ENCODE peak calls at places on chromosomes 11 and 22, in ten cellular contexts. X, S, U, D, V, T, I, K, R and C are unnamed samples.

GRCh38 chr11:68749501-68750196 is 1.7 kb downstream of the TESMIN start:
- DNase-seq in X (no peak), S (no peak), U (no peak), D (peak; percentile 45), V (no peak), T (no peak), I (no peak), K (no peak), R (no peak), C (no peak)

GRCh38 chr22:43925433-43926348 is 2.1 kb downstream of the PNPLA3 start:
- DNase-seq in X (no peak), S (no peak), U (no peak), D (peak; percentile 25), V (no peak), T (peak; percentile 78), I (peak; percentile 60), K (peak; percentile 89), R (no peak), C (no peak)

GRCh38 chr11:1625541-1625940 is 3.6 kb upstream of the KRTAP5-4 start:
- DNase-seq in X (no peak), S (no peak), U (no peak), D (no peak), V (no peak), T (no peak), I (no peak), K (no peak), R (no peak), C (no peak)

GRCh38 chr11:128055576-128056217 is 531.7 kb downstream of the ETS1 start:
- DNase-seq in X (no peak), S (no peak), U (no peak), D (no peak), V (no peak), T (peak; percentile 98), I (no peak), K (peak; percentile 80), R (no peak), C (no peak)

GRCh38 chr22:38029901-38030300 is 27.3 kb upstream of the PICK1 start:
- DNase-seq in X (no peak), S (no peak), U (no peak), D (no peak), V (no peak), T (no peak), I (no peak), K (no peak), R (no peak), C (no peak)

GRCh38 chr11:74090701-74091100 is 80.1 kb downstream of the C2CD3 start:
- DNase-seq in X (no peak), S (no peak), U (no peak), D (peak; percentile 33), V (no peak), T (peak; percentile 10), I (no peak), K (no peak), R (no peak), C (no peak)

GRCh38 chr22:50233223-50233622 is 11.6 kb downstream of the TUBGCP6 start:
- DNase-seq in X (no peak), S (peak; percentile 11), U (no peak), D (no peak), V (no peak), T (no peak), I (no peak), K (no peak), R (no peak), C (no peak)

GRCh38 chr11:117479372-117479771 is 151.7 kb downstream of the CEP164 start:
- DNase-seq in X (no peak), S (no peak), U (peak; percentile 27), D (no peak), V (no peak), T (no peak), I (no peak), K (no peak), R (no peak), C (peak; percentile 45)

GRCh38 chr22:39384750-39385480 is 14.7 kb upstream of the TAB1 start:
- DNase-seq in X (no peak), S (no peak), U (no peak), D (no peak), V (no peak), T (peak; percentile 13), I (no peak), K (no peak), R (no peak), C (peak; percentile 47)
- TF ChIP-seq CTCF in X (peak; percentile 17), S (peak; percentile 48), U (no peak), D (peak; percentile 21), V (no peak), T (peak; percentile 50), I (no peak), K (no peak), R (peak; percentile 60), C (no peak)

GRCh38 chr11:131038597-131038996 is 122.3 kb upstream of the SNX19 start:
- DNase-seq in X (no peak), S (no peak), U (no peak), D (peak; percentile 3), V (no peak), T (peak; percentile 44), I (no peak), K (peak; percentile 32), R (peak; percentile 16), C (peak; percentile 23)
- TF ChIP-seq CTCF in X (peak; percentile 10), S (peak; percentile 27), U (no peak), D (no peak), V (peak; percentile 42), T (peak; percentile 29), I (no peak), K (peak; percentile 35), R (peak; percentile 66), C (no peak)

DNA sequence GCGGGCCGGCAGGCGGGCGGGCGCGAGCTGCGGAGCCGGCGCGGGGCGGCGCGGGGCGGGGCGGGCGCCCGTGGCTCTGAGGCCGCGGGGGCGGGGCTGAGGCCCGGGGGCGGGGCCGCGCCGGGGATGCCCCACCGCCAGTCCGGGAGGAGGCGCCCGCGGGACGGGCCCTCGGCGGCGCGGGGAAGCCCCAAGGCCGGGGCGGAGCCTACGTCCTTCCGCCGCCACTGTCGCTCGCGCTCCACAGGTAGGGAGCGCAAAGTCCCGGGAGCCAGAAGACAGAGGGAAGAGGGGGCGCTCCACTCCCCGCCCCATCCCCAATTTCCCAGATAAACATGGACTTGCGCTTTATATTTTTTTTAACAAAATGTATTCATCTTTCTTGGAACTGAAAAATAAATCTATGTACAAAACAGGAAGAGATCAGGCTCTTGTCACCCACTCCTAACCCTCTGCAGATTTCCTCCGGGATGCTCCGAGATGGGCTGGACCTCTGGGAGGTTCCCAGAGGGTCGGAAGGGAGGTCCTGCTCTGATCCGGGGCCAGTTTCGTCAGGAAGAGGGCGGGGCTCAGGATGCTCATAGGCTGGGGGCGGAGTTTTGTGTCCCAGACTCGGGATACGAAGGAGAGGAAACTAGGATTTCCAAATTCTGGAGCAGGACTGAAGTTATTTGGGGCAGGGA is at the start of gene MAP4K2:
- DNase-seq in X (peak; percentile 47), S (peak; percentile 91), U (peak; percentile 88), D (peak; percentile 70), V (peak; percentile 70), T (peak; percentile 72), I (peak; percentile 93), K (peak; percentile 77), R (peak; percentile 73), C (peak; percentile 98)
- TF ChIP-seq CTCF in X (no peak), S (peak; percentile 38), U (peak; percentile 7), D (no peak), V (no peak), T (peak; percentile 32), I (peak; percentile 47), K (no peak), R (peak; percentile 59), C (peak; percentile 20)

GRCh38 chr11:115360186-115360824 is 143.9 kb downstream of the CADM1 start:
- DNase-seq in X (no peak), S (no peak), U (no peak), D (peak; percentile 61), V (no peak), T (no peak), I (no peak), K (no peak), R (no peak), C (no peak)
- TF ChIP-seq CTCF in X (no peak), S (no peak), U (no peak), D (peak; percentile 12), V (no peak), T (no peak), I (no peak), K (peak; percentile 18), R (no peak), C (no peak)

GRCh38 chr11:133843454-133843987 is 1.8 kb downstream of the SPATA19 start:
- DNase-seq in X (no peak), S (no peak), U (no peak), D (no peak), V (no peak), T (no peak), I (no peak), K (no peak), R (no peak), C (no peak)
- TF ChIP-seq CTCF in X (no peak), S (no peak), U (no peak), D (no peak), V (no peak), T (no peak), I (no peak), K (no peak), R (no peak), C (no peak)

GRCh38 chr11:20161230-20161918 is 1.1 kb upstream of the DBX1 start:
- DNase-seq in X (no peak), S (no peak), U (no peak), D (peak; percentile 3), V (no peak), T (no peak), I (no peak), K (no peak), R (no peak), C (no peak)

GRCh38 chr11:20163778-20164133 is 3.5 kb upstream of the DBX1 start:
- DNase-seq in X (no peak), S (no peak), U (no peak), D (no peak), V (no peak), T (no peak), I (no peak), K (no peak), R (no peak), C (no peak)

GRCh38 chr11:20161923-20162322 is 1.6 kb upstream of the DBX1 start:
- DNase-seq in X (no peak), S (no peak), U (no peak), D (no peak), V (no peak), T (no peak), I (no peak), K (no peak), R (no peak), C (no peak)

GRCh38 chr11:20162824-20163777 is 2.8 kb upstream of the DBX1 start:
- DNase-seq in X (no peak), S (no peak), U (no peak), D (peak; percentile 31), V (no peak), T (no peak), I (no peak), K (peak; percentile 22), R (no peak), C (peak; percentile 20)

DNA sequence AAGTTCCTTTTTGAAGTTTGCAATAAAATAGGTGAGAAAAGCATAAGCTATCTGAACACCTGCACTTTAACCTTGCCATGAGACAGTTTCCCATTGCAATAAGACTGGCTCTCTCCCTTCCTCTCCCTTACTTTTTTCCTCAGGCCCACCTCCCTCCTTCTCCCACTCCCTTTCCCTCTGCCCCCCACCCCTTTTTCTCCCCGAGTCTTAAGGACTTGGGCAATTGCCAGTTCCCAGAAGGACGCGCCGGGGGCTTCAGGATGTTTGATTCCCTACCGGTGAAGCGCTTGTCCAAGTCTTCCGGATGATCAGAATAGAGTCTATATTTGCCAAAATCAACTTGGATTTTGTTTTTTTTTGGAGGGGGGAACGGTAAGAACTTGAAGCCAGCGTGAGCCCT is 2.1 kb upstream of the DBX1 start:
- DNase-seq in X (no peak), S (no peak), U (no peak), D (no peak), V (no peak), T (no peak), I (no peak), K (no peak), R (no peak), C (no peak)
- TF ChIP-seq CTCF in X (no peak), S (no peak), U (no peak), D (no peak), V (no peak), T (no peak), I (no peak), K (no peak), R (no peak), C (no peak)